ENCODE peak calls at places on chromosomes 5 and 9, in seven cellular contexts. P, R, G, Q, B, F and Y are unnamed samples.

GRCh38 chr9:107929439-107929838 is 439.9 kb upstream of the KLF4 start:
- DNase-seq in P (peak), F (peak), R (no peak), B (peak), Q (no peak), G (no peak), Y (no peak)

GRCh38 chr5:177508217-177508611 is 1.4 kb downstream of the DOK3 start:
- DNase-seq in F (no peak), Q (no peak), R (no peak), B (no peak), G (no peak), P (no peak), Y (peak)

GRCh38 chr9:104895572-104895971 is 32.4 kb downstream of the ABCA1 start:
- DNase-seq in P (peak), B (no peak), F (no peak), G (no peak), R (no peak), Q (no peak), Y (no peak)

GRCh38 chr5:96816430-96816939 is 8.7 kb upstream of the ERAP1 start:
- DNase-seq in Q (no peak), G (peak), P (no peak), F (peak), R (peak), B (no peak), Y (no peak)

GRCh38 chr9:12956261-12956660 is 181.4 kb downstream of the LURAP1L start:
- DNase-seq in R (no peak), Q (no peak), F (no peak), B (no peak), G (no peak), P (peak), Y (no peak)

GRCh38 chr5:74428275-74428674 is 212.3 kb downstream of the ENC1 start:
- DNase-seq in R (no peak), B (no peak), Q (no peak), F (no peak), P (no peak), G (no peak), Y (no peak)

GRCh38 chr5:168327994-168328393 is 36.5 kb downstream of the WWC1 start:
- DNase-seq in B (no peak), G (no peak), R (no peak), P (no peak), Q (no peak), F (no peak), Y (no peak)

GRCh38 chr5:111699324-111699723 is 57.7 kb downstream of the NREP start:
- DNase-seq in G (no peak), F (no peak), B (no peak), R (no peak), Q (no peak), P (peak), Y (no peak)

GRCh38 chr5:78591972-78592700 is 56.4 kb downstream of the LHFPL2 start:
- DNase-seq in B (no peak), Q (no peak), P (no peak), R (no peak), F (no peak), G (no peak), Y (no peak)

GRCh38 chr5:93433422-93433821 is 147.6 kb downstream of the NR2F1-AS1 start:
- DNase-seq in P (peak), R (no peak), G (no peak), Q (no peak), F (no peak), B (no peak), Y (no peak)

GRCh38 chr9:17021379-17021970 is 113.4 kb upstream of the CNTLN start:
- DNase-seq in Q (no peak), R (no peak), G (no peak), P (peak), F (no peak), B (no peak), Y (no peak)

GRCh38 chr9:14989811-14990210 is 79.6 kb upstream of the FREM1 start:
- DNase-seq in G (no peak), B (no peak), R (no peak), Q (no peak), F (no peak), P (no peak), Y (no peak)

GRCh38 chr5:151523335-151523734 is 67.8 kb downstream of the FAT2 start:
- DNase-seq in B (no peak), Q (no peak), R (no peak), F (no peak), G (peak), P (peak), Y (no peak)

GRCh38 chr5:148730272-148730954 is 76.1 kb upstream of the HTR4 start:
- DNase-seq in F (no peak), P (no peak), R (no peak), Q (no peak), B (no peak), G (no peak), Y (no peak)

GRCh38 chr9:32419921-32420320 is 35.5 kb downstream of the ACO1 start:
- DNase-seq in B (no peak), F (no peak), R (no peak), Q (no peak), G (no peak), P (peak), Y (no peak)

GRCh38 chr5:172123269-172123692 is 64.7 kb downstream of the STK10 start:
- DNase-seq in Q (no peak), B (no peak), R (no peak), F (peak), G (no peak), P (peak), Y (peak)

GRCh38 chr5:80406980-80407734 is 707 bp upstream of the ZFYVE16 start:
- DNase-seq in R (no peak), Q (no peak), B (peak), G (no peak), P (peak), F (peak), Y (no peak)

GRCh38 chr5:31144364-31144763 is 49.1 kb upstream of the CDH6 start:
- DNase-seq in G (no peak), Q (no peak), B (no peak), F (no peak), R (no peak), P (no peak), Y (no peak)

GRCh38 chr9:26665676-26666075 is 226.9 kb downstream of the CAAP1 start:
- DNase-seq in F (no peak), G (no peak), R (no peak), P (no peak), B (no peak), Q (no peak), Y (no peak)

GRCh38 chr9:91948423-91949292 is 1.4 kb downstream of the ROR2 start:
- DNase-seq in B (peak), F (peak), R (no peak), G (no peak), Q (peak), P (peak), Y (no peak)

GRCh38 chr5:124234022-124234899 is 512.2 kb downstream of the ZNF608 start:
- DNase-seq in Q (no peak), R (no peak), B (no peak), G (no peak), F (no peak), P (no peak), Y (no peak)

GRCh38 chr5:159667286-159667685 is 249.0 kb upstream of the ADRA1B start:
- DNase-seq in P (no peak), B (no peak), Q (no peak), R (no peak), F (no peak), G (no peak), Y (no peak)

GRCh38 chr5:174472956-174473355 is 251.4 kb upstream of the MSX2 start:
- DNase-seq in G (no peak), P (no peak), Q (no peak), R (no peak), F (no peak), B (no peak), Y (no peak)

GRCh38 chr9:123349691-123350480 is 6.1 kb upstream of the CRB2 start:
- DNase-seq in R (peak), P (peak), Q (no peak), F (peak), G (peak), B (no peak), Y (peak)

GRCh38 chr9:61666849-61667371 is 477.1 kb downstream of the SPATA31A7 start:
- DNase-seq in B (peak), P (no peak), R (no peak), G (no peak), F (peak), Q (peak), Y (no peak)